ENCODE peak calls at places on chromosomes 13 and 19, in six cellular contexts. F is astrocyte of the spinal cord, A is retinal pigment epithelial cell, G is tibial nerve, B is IMR-90, M is foreskin fibroblast. I is an unnamed sample.
A peak's percentile ranks its signal among the peaks of the same experiment; 100 is the strongest.

GRCh38 chr13:46668906-46669525 is 116.0 kb downstream of the LRCH1 start:
- DNase-seq in G (no peak), M (no peak), F (no peak), B (no peak), A (no peak), I (peak; percentile 72)

GRCh38 chr13:37194428-37194861 is 89.0 kb upstream of the CSNK1A1L start:
- DNase-seq in A (no peak), B (peak; percentile 82), M (peak; percentile 78), G (no peak), F (peak; percentile 85), I (peak; percentile 61)

GRCh38 chr19:2365201-2365970 is 5.3 kb downstream of the TMPRSS9 start:
- DNase-seq in F (no peak), G (no peak), A (no peak), M (no peak), B (no peak), I (no peak)

GRCh38 chr13:73451120-73452029 is 392.6 kb downstream of the KLF5 start:
- DNase-seq in M (no peak), B (no peak), G (no peak), F (peak; percentile 19), A (no peak), I (no peak)

GRCh38 chr19:3440082-3440481 is 40.2 kb downstream of the SMIM24 start:
- DNase-seq in M (peak; percentile 42), F (no peak), B (no peak), A (no peak), G (no peak), I (peak; percentile 58)

GRCh38 chr13:82330499-82330898 is 1551.8 kb downstream of the SLITRK1 start:
- DNase-seq in M (peak; percentile 3), B (no peak), F (peak; percentile 9), G (no peak), A (no peak), I (no peak)

GRCh38 chr13:36673838-36674326 is at the start of gene SERTM1:
- DNase-seq in G (no peak), B (no peak), A (peak; percentile 16), M (peak; percentile 41), F (peak; percentile 38), I (no peak)

GRCh38 chr19:8566855-8567254 is 10.4 kb downstream of the MYO1F start:
- DNase-seq in G (no peak), M (no peak), B (no peak), F (no peak), A (no peak), I (no peak)

GRCh38 chr19:48315712-48316111 is 9.6 kb upstream of the EMP3 start:
- DNase-seq in F (no peak), G (no peak), A (no peak), B (no peak), M (no peak), I (no peak)

GRCh38 chr19:29761575-29762225 is 46.6 kb upstream of the C19orf12 start:
- DNase-seq in F (no peak), M (no peak), B (no peak), G (no peak), A (no peak), I (no peak)

GRCh38 chr19:55053735-55054134 is 9.2 kb downstream of the RDH13 start:
- DNase-seq in F (no peak), M (no peak), B (no peak), G (no peak), A (no peak), I (no peak)

GRCh38 chr19:4539697-4540581 is at the start of gene LRG1:
- DNase-seq in M (no peak), F (no peak), G (no peak), A (no peak), B (no peak), I (no peak)

GRCh38 chr19:46766569-46767317 is 20.5 kb upstream of the STRN4 start:
- DNase-seq in A (no peak), G (no peak), B (no peak), F (no peak), M (peak; percentile 39), I (no peak)

GRCh38 chr19:4456566-4456842 is 1.1 kb downstream of the UBXN6 start:
- DNase-seq in B (peak; percentile 75), M (peak; percentile 85), F (peak; percentile 64), A (no peak), G (no peak), I (peak; percentile 73)

GRCh38 chr13:84844473-84844872 is 954.7 kb downstream of the SLITRK6 start:
- DNase-seq in G (no peak), M (no peak), A (no peak), B (no peak), F (peak; percentile 15), I (no peak)

GRCh38 chr13:21458816-21459701 is at the start of gene ZDHHC20:
- DNase-seq in A (peak; percentile 38), M (peak; percentile 94), B (peak; percentile 78), G (peak; percentile 78), F (peak; percentile 80), I (peak; percentile 62)

GRCh38 chr13:101291647-101292515 is 124.4 kb downstream of the NALCN start:
- DNase-seq in F (no peak), M (peak; percentile 9), G (no peak), B (peak; percentile 30), A (no peak), I (peak; percentile 23)

GRCh38 chr13:41916173-41916954 is 44.5 kb downstream of the VWA8 start:
- DNase-seq in A (peak; percentile 49), B (peak; percentile 95), F (peak; percentile 93), G (no peak), M (peak; percentile 88), I (peak; percentile 76)

GRCh38 chr19:4233282-4233853 is 4.0 kb downstream of the EBI3 start:
- DNase-seq in B (peak; percentile 8), M (peak; percentile 41), F (no peak), G (no peak), A (no peak), I (no peak)

GRCh38 chr19:33831835-33832234 is 35.2 kb downstream of the KCTD15 start:
- DNase-seq in G (no peak), F (no peak), M (no peak), B (no peak), A (no peak), I (no peak)

GRCh38 chr13:75444016-75444415 is 38.0 kb downstream of the TBC1D4 start:
- DNase-seq in M (no peak), F (no peak), B (no peak), A (no peak), G (no peak), I (no peak)

GRCh38 chr13:75445717-75446529 is 36.0 kb downstream of the TBC1D4 start:
- DNase-seq in B (peak; percentile 34), G (no peak), A (no peak), F (no peak), M (peak; percentile 23), I (no peak)

GRCh38 chr13:75443356-75443958 is 38.5 kb downstream of the TBC1D4 start:
- DNase-seq in F (no peak), G (no peak), A (no peak), M (no peak), B (no peak), I (no peak)

GRCh38 chr13:75447493-75447892 is 34.5 kb downstream of the TBC1D4 start:
- DNase-seq in G (no peak), B (no peak), F (no peak), M (no peak), A (no peak), I (no peak)

DNA sequence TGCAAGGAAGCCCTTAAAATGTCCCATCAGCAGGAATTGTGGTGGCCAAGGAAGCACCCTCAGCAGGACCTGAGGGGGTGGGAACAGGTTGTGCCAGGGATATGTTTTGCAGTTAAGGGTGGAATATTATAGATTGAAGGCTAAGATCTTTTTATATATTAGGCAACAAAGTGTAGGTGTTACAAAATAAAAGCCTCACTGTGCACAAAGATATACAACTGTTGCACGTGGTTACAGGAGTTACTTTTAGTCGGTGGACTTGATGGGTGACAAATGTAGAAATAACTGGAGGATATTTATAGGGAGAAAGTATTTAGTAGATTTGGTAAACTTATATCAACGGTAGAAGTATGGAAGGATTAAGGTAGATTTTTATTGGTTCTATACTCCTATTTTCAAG is 35.1 kb downstream of the TBC1D4 start:
- DNase-seq in F (no peak), G (no peak), M (no peak), B (no peak), A (no peak), I (no peak)
- H3K4me3 ChIP-seq in F (no peak overlapping the region), G (no peak overlapping the region), M (no peak overlapping the region), B (no peak overlapping the region), A (no peak overlapping the region), I (no peak overlapping the region)

GRCh38 chr13:107395927-107396757 is 819.2 kb downstream of the LIG4 start:
- DNase-seq in G (no peak), F (no peak), M (no peak), B (no peak), A (no peak), I (no peak)
- H3K4me3 ChIP-seq in G (no peak overlapping the region), F (no peak overlapping the region), M (no peak overlapping the region), B (no peak overlapping the region), A (no peak overlapping the region), I (no peak overlapping the region)

GRCh38 chr19:1151917-1152601 is 22.0 kb downstream of the SBNO2 start:
- DNase-seq in M (no peak), G (no peak), A (no peak), F (no peak), B (no peak), I (no peak)

GRCh38 chr19:1155352-1156304 is 18.4 kb downstream of the SBNO2 start:
- DNase-seq in B (no peak), F (no peak), G (no peak), A (no peak), M (peak; percentile 42), I (no peak)

GRCh38 chr19:1154731-1155351 is 19.2 kb downstream of the SBNO2 start:
- DNase-seq in M (peak; percentile 95), G (peak; percentile 78), A (peak; percentile 58), B (peak; percentile 86), F (peak; percentile 68), I (no peak)

GRCh38 chr19:1156305-1156801 is 17.7 kb downstream of the SBNO2 start:
- DNase-seq in F (no peak), B (no peak), A (no peak), M (peak; percentile 47), G (no peak), I (no peak)

GRCh38 chr19:1153891-1154730 is 20.0 kb downstream of the SBNO2 start:
- DNase-seq in F (no peak), A (no peak), G (no peak), B (no peak), M (no peak), I (no peak)
- H3K4me3 ChIP-seq in F (no peak overlapping the region), A (no peak overlapping the region), G (no peak overlapping the region), B (no peak overlapping the region), M (peak overlapping the region; percentile 19), I (no peak overlapping the region)

GRCh38 chr13:40692946-40693345 is 26.5 kb upstream of the FOXO1 start:
- DNase-seq in F (no peak), G (no peak), M (no peak), A (no peak), B (no peak), I (peak; percentile 4)

GRCh38 chr13:40694426-40694825 is 28.0 kb upstream of the FOXO1 start:
- DNase-seq in M (no peak), A (no peak), B (no peak), F (no peak), G (no peak), I (no peak)

DNA sequence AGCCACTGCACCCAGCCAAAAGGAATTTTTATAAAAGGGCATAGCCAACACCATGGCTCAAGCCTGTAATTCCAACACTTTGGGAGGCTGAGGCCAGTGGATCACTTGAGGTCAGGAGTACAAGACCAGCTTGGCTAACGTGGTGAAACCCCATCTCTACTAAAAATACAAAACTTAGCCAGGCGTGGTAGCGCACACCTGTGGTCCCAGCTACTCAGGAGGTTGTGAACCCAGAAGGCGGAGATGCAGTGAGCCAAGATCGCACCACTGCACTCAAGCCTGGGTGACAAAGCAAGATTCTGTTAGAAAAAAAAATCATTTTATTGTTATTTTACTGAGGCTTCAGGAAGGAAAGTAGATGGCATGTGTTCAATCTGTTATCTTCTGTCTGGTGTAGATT is 31.3 kb upstream of the FOXO1 start:
- DNase-seq in B (no peak), A (no peak), F (no peak), G (no peak), M (no peak), I (no peak)
- H3K4me3 ChIP-seq in B (no peak overlapping the region), A (no peak overlapping the region), F (no peak overlapping the region), G (no peak overlapping the region), M (no peak overlapping the region), I (no peak overlapping the region)

I was measured in SJSA1.